ENCODE peak calls at places on chromosomes 11 and 22, in seven cellular contexts. D is right atrium auricular region; K is fibroblast of mammary gland; Q is 8988T; X is left lung; G is activated CD8-positive, alpha-beta T cell treated with anti-CD3 and anti-CD28 coated beads for 36 hours; N is activated CD4-positive, alpha-beta memory T cell treated with anti-CD3 and anti-CD28 coated beads for 36 hours. L is an unnamed sample.

GRCh38 chr22:35599364-35599763 is 17.8 kb downstream of the MB start:
- DNase-seq in D (no peak), K (no peak), Q (no peak), X (no peak), G (no peak), N (no peak), L (no peak)

GRCh38 chr22:38075105-38075825 is 8.7 kb downstream of the SLC16A8 start:
- DNase-seq in D (no peak), K (no peak), Q (no peak), X (no peak), G (no peak), N (no peak), L (no peak)

GRCh38 chr22:31124290-31124689 is 1.5 kb downstream of the INPP5J start:
- DNase-seq in D (no peak), K (no peak), Q (no peak), X (no peak), G (no peak), N (no peak), L (no peak)

GRCh38 chr22:49751318-49751967 is 76.2 kb downstream of the BRD1 start:
- DNase-seq in D (peak; percentile 11), K (no peak), Q (no peak), X (no peak), G (no peak), N (no peak), L (no peak)

GRCh38 chr22:42086051-42086450 is 4.5 kb downstream of the NDUFA6 start:
- DNase-seq in D (no peak), K (no peak), Q (no peak), X (no peak), G (no peak), N (no peak), L (no peak)

GRCh38 chr22:46581580-46582244 is 38.5 kb upstream of the GRAMD4 start:
- DNase-seq in D (no peak), K (no peak), Q (no peak), X (peak; percentile 32), G (peak; percentile 23), N (no peak), L (no peak)

GRCh38 chr11:130171534-130171933 is 12.0 kb downstream of the ST14 start:
- DNase-seq in D (no peak), K (no peak), Q (no peak), X (no peak), G (no peak), N (no peak), L (no peak)

GRCh38 chr11:91243065-91243464 is 981.6 kb upstream of the FAT3 start:
- DNase-seq in D (no peak), K (no peak), Q (no peak), X (no peak), G (no peak), N (no peak), L (no peak)

GRCh38 chr22:50304528-50305392 is 2.7 kb downstream of the PLXNB2 start:
- DNase-seq in D (no peak), K (peak; percentile 46), Q (no peak), X (peak; percentile 78), G (no peak), N (no peak), L (no peak)

GRCh38 chr11:132588366-132588765 is 943.9 kb downstream of the OPCML start:
- DNase-seq in D (no peak), K (no peak), Q (no peak), X (no peak), G (no peak), N (no peak), L (no peak)

GRCh38 chr11:2549491-2549875 is 104.7 kb downstream of the KCNQ1 start:
- DNase-seq in D (no peak), K (no peak), Q (no peak), X (peak; percentile 23), G (no peak), N (no peak), L (no peak)

GRCh38 chr11:2203440-2204259 is 32.0 kb upstream of the TH start:
- DNase-seq in D (no peak), K (no peak), Q (no peak), X (no peak), G (no peak), N (no peak), L (peak; percentile 7)

GRCh38 chr11:121964591-121964990 is 151.4 kb downstream of the BLID start:
- DNase-seq in D (no peak), K (peak; percentile 68), Q (no peak), X (no peak), G (no peak), N (no peak), L (no peak)

GRCh38 chr22:49951001-49951677 is 9.4 kb upstream of the PIM3 start:
- DNase-seq in D (no peak), K (peak; percentile 53), Q (no peak), X (peak; percentile 92), G (no peak), N (no peak), L (no peak)

GRCh38 chr11:132746305-132746704 is 786.0 kb downstream of the OPCML start:
- DNase-seq in D (no peak), K (no peak), Q (no peak), X (no peak), G (no peak), N (no peak), L (no peak)

GRCh38 chr11:113577356-113578163 is 102.4 kb upstream of the DRD2 start:
- DNase-seq in D (no peak), K (no peak), Q (no peak), X (no peak), G (no peak), N (no peak), L (no peak)

GRCh38 chr11:1017269-1018005 is 19.1 kb downstream of the MUC6 start:
- DNase-seq in D (no peak), K (no peak), Q (no peak), X (no peak), G (peak; percentile 13), N (no peak), L (no peak)

GRCh38 chr11:64361659-64362058 is 2.7 kb downstream of the RPS6KA4 start:
- DNase-seq in D (no peak), K (no peak), Q (no peak), X (no peak), G (no peak), N (no peak), L (no peak)

GRCh38 chr11:60935676-60936442 is 11.6 kb downstream of the TMEM132A start:
- DNase-seq in D (no peak), K (no peak), Q (no peak), X (no peak), G (no peak), N (no peak), L (no peak)

GRCh38 chr22:17132112-17132511 is 11.0 kb upstream of the TMEM121B start:
- DNase-seq in D (no peak), K (no peak), Q (no peak), X (no peak), G (no peak), N (no peak), L (no peak)

GRCh38 chr11:78289547-78290292 is 101.0 kb downstream of the USP35 start:
- DNase-seq in D (no peak), K (no peak), Q (no peak), X (no peak), G (no peak), N (no peak), L (no peak)

GRCh38 chr11:112831969-112832368 is 129.3 kb upstream of the NCAM1 start:
- DNase-seq in D (no peak), K (no peak), Q (no peak), X (no peak), G (no peak), N (no peak), L (no peak)

GRCh38 chr11:132685174-132685611 is 847.1 kb downstream of the OPCML start:
- DNase-seq in D (no peak), K (no peak), Q (no peak), X (no peak), G (peak; percentile 46), N (peak; percentile 34), L (no peak)

GRCh38 chr22:40578171-40578570 is 58.3 kb downstream of the MRTFA start:
- DNase-seq in D (no peak), K (no peak), Q (no peak), X (no peak), G (peak; percentile 61), N (peak; percentile 65), L (no peak)

GRCh38 chr22:43168416-43169309 is 17.3 kb downstream of the TSPO start:
- DNase-seq in D (no peak), K (no peak), Q (no peak), X (no peak), G (no peak), N (no peak), L (no peak)

GRCh38 chr11:47928426-47928825 is 51.9 kb upstream of the PTPRJ start:
- DNase-seq in D (no peak), K (no peak), Q (no peak), X (no peak), G (no peak), N (no peak), L (no peak)

GRCh38 chr11:1011320-1011698 is 25.2 kb downstream of the MUC6 start:
- DNase-seq in D (no peak), K (no peak), Q (no peak), X (no peak), G (no peak), N (no peak), L (no peak)

GRCh38 chr11:4577761-4578160 is 3.8 kb upstream of the OR52I2 start:
- DNase-seq in D (no peak), K (no peak), Q (no peak), X (no peak), G (no peak), N (no peak), L (no peak)

GRCh38 chr22:28952857-28953256 is 69.5 kb downstream of the ZNRF3 start:
- DNase-seq in D (no peak), K (peak; percentile 49), Q (no peak), X (peak; percentile 51), G (no peak), N (no peak), L (no peak)

GRCh38 chr22:50010676-50011446 is 1.7 kb downstream of the IL17REL start:
- DNase-seq in D (no peak), K (no peak), Q (peak; percentile 7), X (no peak), G (peak; percentile 66), N (peak; percentile 66), L (no peak)

L was measured in WTC11.